ENCODE peak calls at places on chromosomes 3 and 15, in four cellular contexts. U, P, C and K are unnamed samples.
A peak's percentile ranks its signal among the peaks of the same experiment; 100 is the strongest.

GRCh38 chr3:50580683-50581458 is 11.5 kb downstream of the HEMK1 start:
- DNase-seq in U (no peak), C (no peak), P (no peak), K (no peak)

GRCh38 chr3:189838291-189838690 is 207.1 kb downstream of the TP63 start:
- DNase-seq in U (no peak), C (no peak), P (no peak), K (no peak)

GRCh38 chr15:29538110-29538509 is 268.5 kb upstream of the NSMCE3 start:
- DNase-seq in U (no peak), P (no peak), C (no peak), K (no peak)

GRCh38 chr3:83003917-83004316 is 1242.5 kb upstream of the GBE1 start:
- DNase-seq in U (peak; percentile 14), P (no peak), C (no peak), K (no peak)

GRCh38 chr3:129614435-129614834 is 8.0 kb upstream of the PLXND1 start:
- DNase-seq in U (no peak), C (no peak), P (no peak), K (no peak)

GRCh38 chr15:79736435-79737000 is 160.3 kb downstream of the MTHFS start:
- DNase-seq in U (no peak), P (no peak), C (no peak), K (no peak)

GRCh38 chr3:155404486-155404885 is 111.0 kb upstream of the STRIT1 start:
- DNase-seq in C (no peak), P (no peak), U (no peak), K (no peak)

GRCh38 chr3:14773691-14774128 is 45.1 kb upstream of the FGD5 start:
- DNase-seq in U (no peak), P (no peak), C (no peak), K (no peak)

GRCh38 chr3:73144276-73144675 is 82.8 kb downstream of the EBLN2 start:
- DNase-seq in C (no peak), P (no peak), U (no peak), K (no peak)

GRCh38 chr15:26893351-26894065 is 26.6 kb downstream of the GABRA5 start:
- DNase-seq in U (no peak), P (no peak), C (no peak), K (no peak)

GRCh38 chr3:152621006-152621868 is 213.7 kb upstream of the P2RY1 start:
- DNase-seq in C (no peak), U (no peak), P (no peak), K (no peak)

GRCh38 chr3:50373146-50373864 is 14.0 kb upstream of the TMEM115 start:
- DNase-seq in C (no peak), U (peak; percentile 74), P (no peak), K (no peak)

GRCh38 chr3:61594978-61595687 is 33.8 kb downstream of the PTPRG start:
- DNase-seq in U (no peak), C (no peak), P (no peak), K (no peak)

GRCh38 chr3:189355481-189356201 is 183.9 kb downstream of the TPRG1 start:
- DNase-seq in C (no peak), P (peak; percentile 84), U (peak; percentile 44), K (no peak)

GRCh38 chr3:103653996-103654395 is 1219.2 kb downstream of the ZPLD1 start:
- DNase-seq in P (peak; percentile 32), C (no peak), U (no peak), K (no peak)

GRCh38 chr3:74267583-74268184 is 346.8 kb downstream of the CNTN3 start:
- DNase-seq in U (peak; percentile 91), C (no peak), P (peak; percentile 52), K (peak; percentile 48)

GRCh38 chr15:83670628-83671027 is 16.7 kb downstream of the ADAMTSL3 start:
- DNase-seq in P (no peak), C (no peak), U (no peak), K (no peak)

GRCh38 chr3:120094776-120095225 is 554 bp upstream of the GSK3B start:
- DNase-seq in U (peak; percentile 99), P (peak; percentile 100), C (peak; percentile 99), K (peak; percentile 90)

GRCh38 chr15:24954783-24955548 is at the start of the genes SNRPN and SNURF:
- DNase-seq in C (peak; percentile 66), U (peak; percentile 76), P (peak; percentile 57), K (peak; percentile 81)

GRCh38 chr3:182810574-182811268 is 17.4 kb downstream of the ATP11B start:
- DNase-seq in C (no peak), P (peak; percentile 42), U (no peak), K (no peak)

GRCh38 chr15:69990566-69991391 is 106.9 kb downstream of the TLE3 start:
- DNase-seq in C (no peak), U (no peak), P (no peak), K (no peak)

GRCh38 chr15:99978426-99978825 is 245.2 kb upstream of the LYSMD4 start:
- DNase-seq in U (peak; percentile 64), P (no peak), C (no peak), K (no peak)

GRCh38 chr3:197792019-197792647 is 1.1 kb downstream of the LRCH3 start:
- DNase-seq in C (no peak), P (peak; percentile 33), U (no peak), K (no peak)

GRCh38 chr3:71251156-71251775 is 332.3 kb downstream of the FOXP1 start:
- DNase-seq in C (no peak), U (no peak), P (peak; percentile 89), K (no peak)

GRCh38 chr15:38868326-38869114 is 303.9 kb upstream of the RASGRP1 start:
- DNase-seq in P (peak; percentile 95), C (no peak), U (no peak), K (no peak)

GRCh38 chr3:160400631-160401150 is 1.2 kb downstream of the SMC4 start:
- DNase-seq in C (peak; percentile 52), P (peak; percentile 18), U (peak; percentile 42), K (peak; percentile 56)

GRCh38 chr3:18657858-18658820 is 233.0 kb upstream of the SATB1 start:
- DNase-seq in P (peak; percentile 61), U (no peak), C (no peak), K (no peak)

GRCh38 chr3:52851348-52851747 is 16.5 kb upstream of the MUSTN1 start:
- DNase-seq in P (peak; percentile 51), C (peak; percentile 20), U (peak; percentile 83), K (peak; percentile 87)

GRCh38 chr3:141271279-141272033 is 39.8 kb downstream of the PXYLP1 start:
- DNase-seq in U (no peak), P (no peak), C (no peak), K (no peak)

GRCh38 chr3:79369306-79369705 is 398.5 kb downstream of the ROBO1 start:
- DNase-seq in P (peak; percentile 30), C (no peak), U (peak; percentile 24), K (no peak)

GRCh38 chr3:111976254-111976653 is 2.6 kb upstream of the ABHD10 start:
- DNase-seq in U (no peak), C (no peak), P (no peak), K (no peak)

GRCh38 chr15:66899555-66900350 is 165.6 kb upstream of the SMAD3 start:
- DNase-seq in C (no peak), U (no peak), P (peak; percentile 18), K (no peak)

GRCh38 chr3:169744332-169745054 is 20.4 kb downstream of the TERC start:
- DNase-seq in U (peak; percentile 44), P (peak; percentile 66), C (no peak), K (no peak)

GRCh38 chr15:95495033-95495541 is 835.4 kb upstream of the NR2F2 start:
- DNase-seq in C (no peak), P (no peak), U (no peak), K (no peak)

GRCh38 chr3:77887611-77888010 is 847.7 kb downstream of the ROBO2 start:
- DNase-seq in P (no peak), C (no peak), U (no peak), K (no peak)
- H3K9me2 ChIP-seq in P (no peaks in the 10 kb centered on the region), C (no peaks in the 10 kb centered on the region), U (no peaks in the 10 kb centered on the region), K (no peaks in the 10 kb centered on the region)

DNA sequence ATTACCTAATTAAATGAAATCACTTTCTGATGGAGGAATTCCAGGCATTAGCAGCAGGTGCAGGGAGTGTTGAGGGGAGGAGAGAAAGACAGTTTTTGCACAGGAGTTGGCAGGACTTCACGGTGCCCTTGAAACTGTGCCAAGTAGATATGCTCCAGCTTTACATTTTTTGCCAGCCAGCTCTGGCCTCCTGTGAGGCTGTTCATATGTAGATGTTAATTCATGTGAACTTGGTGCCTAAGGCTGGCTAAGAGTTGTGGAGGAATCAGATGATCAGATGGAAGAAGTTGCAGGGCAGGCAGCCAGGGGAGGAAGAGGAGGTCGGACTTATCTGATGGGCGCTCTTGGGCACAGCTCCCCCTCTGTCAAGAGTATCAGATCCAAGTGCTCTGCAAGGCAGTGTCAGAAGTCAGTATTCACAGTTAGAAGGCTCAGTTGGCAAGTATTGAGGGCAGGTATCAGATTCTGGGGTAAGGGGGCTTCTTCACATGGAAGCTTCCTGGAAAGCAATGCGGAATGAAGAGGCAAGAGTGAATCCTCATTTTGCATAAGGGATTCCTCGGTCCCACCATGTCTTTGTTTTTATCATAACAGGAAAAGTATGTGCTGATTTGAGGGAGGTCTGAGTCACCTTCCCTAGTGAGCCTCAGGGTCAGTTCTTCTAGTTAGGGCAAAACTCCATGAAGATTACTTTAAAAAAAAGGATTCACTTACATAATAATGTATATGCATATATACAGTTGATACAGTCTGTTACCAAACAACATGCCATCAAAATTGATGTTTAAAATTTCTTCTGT is 172.6 kb upstream of the UMPS start:
- DNase-seq in P (peak; percentile 59), U (no peak), C (no peak), K (peak; percentile 27)
- H3K9me2 ChIP-seq in P (no peaks in the 10 kb centered on the region), U (no peaks in the 10 kb centered on the region), C (no peaks in the 10 kb centered on the region), K (no peaks in the 10 kb centered on the region)

GRCh38 chr15:82545002-82545401 is 4.7 kb upstream of the RPS17 start:
- DNase-seq in C (no peak), P (no peak), U (no peak), K (no peak)
- H3K9me2 ChIP-seq in C (no peaks in the 10 kb centered on the region), P (no peaks in the 10 kb centered on the region), U (no peaks in the 10 kb centered on the region), K (no peaks in the 10 kb centered on the region)

GRCh38 chr3:100591411-100591810 is 18.0 kb upstream of the ADGRG7 start:
- DNase-seq in C (no peak), P (peak; percentile 75), U (no peak), K (no peak)
- H3K9me2 ChIP-seq in C (no peaks in the 10 kb centered on the region), P (no peaks in the 10 kb centered on the region), U (no peaks in the 10 kb centered on the region), K (peaks cover 3% of the 10 kb centered on the region)

GRCh38 chr3:191327526-191327925 is 1.7 kb upstream of the CCDC50 start:
- DNase-seq in U (no peak), P (no peak), C (no peak), K (no peak)
- H3K9me2 ChIP-seq in U (no peaks in the 10 kb centered on the region), P (no peaks in the 10 kb centered on the region), C (no peaks in the 10 kb centered on the region), K (no peaks in the 10 kb centered on the region)

DNA sequence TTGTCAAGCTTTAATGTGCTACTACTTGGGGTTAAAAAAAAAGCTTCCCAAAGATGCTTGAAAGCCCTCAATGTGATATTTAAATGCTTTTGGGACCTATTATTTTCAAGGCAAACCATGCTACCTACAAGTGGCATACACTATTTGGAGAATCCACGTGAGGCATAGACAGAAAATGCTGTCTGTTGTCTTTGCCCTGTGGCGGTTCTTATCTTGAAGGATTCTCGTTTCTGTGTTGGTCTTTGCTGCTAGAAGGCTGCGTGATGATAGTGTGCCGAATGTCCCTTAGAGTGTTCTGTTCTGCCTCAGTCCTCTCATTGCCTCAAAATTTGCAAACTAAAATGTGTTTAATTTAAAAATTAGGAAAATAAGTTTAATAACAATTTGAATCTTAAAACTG is 356.2 kb upstream of the RARB start:
- DNase-seq in U (no peak), P (no peak), C (no peak), K (no peak)
- H3K9me2 ChIP-seq in U (no peaks in the 10 kb centered on the region), P (no peaks in the 10 kb centered on the region), C (no peaks in the 10 kb centered on the region), K (no peaks in the 10 kb centered on the region)

GRCh38 chr15:85406916-85407315 is 26.5 kb downstream of the AKAP13 start:
- DNase-seq in C (no peak), U (no peak), P (no peak), K (no peak)
- H3K9me2 ChIP-seq in C (no peaks in the 10 kb centered on the region), U (no peaks in the 10 kb centered on the region), P (no peaks in the 10 kb centered on the region), K (no peaks in the 10 kb centered on the region)